ENCODE peak calls at places on chromosome 20, in ten cellular contexts. B, P, V, D, T, U, Z, H, M and E are unnamed samples.

GRCh38 chr20:44460795-44461141 is 14.9 kb upstream of the TTPAL start:
- DNase-seq in B (peak), P (no peak), V (no peak), D (no peak), T (no peak), U (no peak), Z (peak), H (peak), M (peak), E (no peak)

GRCh38 chr20:41352106-41352505 is 11.5 kb downstream of the LPIN3 start:
- DNase-seq in B (no peak), P (no peak), V (no peak), D (no peak), T (no peak), U (no peak), Z (peak), H (no peak), M (no peak), E (no peak)

GRCh38 chr20:1526896-1527295 is 30.6 kb downstream of the SIRPD start:
- DNase-seq in B (no peak), P (no peak), V (no peak), D (no peak), T (no peak), U (no peak), Z (no peak), H (no peak), M (peak), E (no peak)

GRCh38 chr20:35992713-35993335 is 24.4 kb downstream of the CNBD2 start:
- DNase-seq in B (peak), P (peak), V (peak), D (peak), T (peak), U (peak), Z (peak), H (peak), M (peak), E (peak)

GRCh38 chr20:38112249-38112942 is 52.7 kb downstream of the TGM2 start:
- DNase-seq in B (no peak), P (no peak), V (no peak), D (no peak), T (no peak), U (no peak), Z (no peak), H (no peak), M (no peak), E (no peak)

GRCh38 chr20:58690351-58690750 is 2.2 kb upstream of the NPEPL1 start:
- DNase-seq in B (no peak), P (no peak), V (no peak), D (no peak), T (no peak), U (no peak), Z (no peak), H (no peak), M (no peak), E (no peak)

GRCh38 chr20:23066772-23067171 is 17.3 kb upstream of the THBD start:
- DNase-seq in B (no peak), P (no peak), V (no peak), D (no peak), T (no peak), U (no peak), Z (no peak), H (no peak), M (no peak), E (no peak)

GRCh38 chr20:7889736-7890135 is 50.5 kb downstream of the HAO1 start:
- DNase-seq in B (no peak), P (no peak), V (no peak), D (no peak), T (no peak), U (no peak), Z (no peak), H (no peak), M (no peak), E (no peak)

GRCh38 chr20:12201289-12201991 is 283.7 kb downstream of the BTBD3 start:
- DNase-seq in B (peak), P (no peak), V (no peak), D (no peak), T (no peak), U (no peak), Z (no peak), H (peak), M (no peak), E (no peak)

GRCh38 chr20:17617212-17617867 is 47.5 kb downstream of the DSTN start:
- DNase-seq in B (no peak), P (peak), V (no peak), D (peak), T (peak), U (peak), Z (peak), H (no peak), M (peak), E (peak)

GRCh38 chr20:59219206-59219605 is 55.6 kb downstream of the ZNF831 start:
- DNase-seq in B (no peak), P (no peak), V (no peak), D (no peak), T (no peak), U (no peak), Z (no peak), H (no peak), M (no peak), E (no peak)

GRCh38 chr20:32115196-32115767 is 5.8 kb downstream of the TM9SF4 start:
- DNase-seq in B (no peak), P (no peak), V (no peak), D (no peak), T (no peak), U (no peak), Z (peak), H (no peak), M (no peak), E (no peak)

GRCh38 chr20:45470262-45470931 is 844 bp downstream of the WFDC2 start:
- DNase-seq in B (no peak), P (no peak), V (peak), D (no peak), T (no peak), U (no peak), Z (peak), H (no peak), M (no peak), E (peak)

GRCh38 chr20:46423342-46423741 is 16.9 kb upstream of the ELMO2 start:
- DNase-seq in B (no peak), P (no peak), V (no peak), D (no peak), T (no peak), U (no peak), Z (peak), H (no peak), M (no peak), E (no peak)

GRCh38 chr20:36407196-36407733 is 101.1 kb downstream of the DLGAP4 start:
- DNase-seq in B (peak), P (no peak), V (no peak), D (no peak), T (no peak), U (peak), Z (no peak), H (peak), M (no peak), E (no peak)

GRCh38 chr20:19858972-19859371 is 100.9 kb downstream of the RIN2 start:
- DNase-seq in B (no peak), P (no peak), V (no peak), D (no peak), T (no peak), U (peak), Z (no peak), H (peak), M (no peak), E (no peak)

GRCh38 chr20:41232971-41233926 is 84.3 kb downstream of the ZHX3 start:
- DNase-seq in B (peak), P (no peak), V (no peak), D (no peak), T (no peak), U (peak), Z (peak), H (peak), M (peak), E (no peak)